ENCODE peak calls at places on chromosomes 5 and 9, in eight cellular contexts. Q, T, W, D, O, G, N and S are unnamed samples.

GRCh38 chr9:137878146-137878941 is 762 bp downstream of the CACNA1B start:
- DNase-seq in Q (no peak), T (no peak), W (peak), D (peak), O (no peak), G (no peak), N (no peak), S (peak)

GRCh38 chr5:35476789-35477188 is 140.9 kb upstream of the SPEF2 start:
- DNase-seq in Q (no peak), T (no peak), W (no peak), D (no peak), O (no peak), G (no peak), N (no peak), S (no peak)

GRCh38 chr5:132474131-132474723 is 16.3 kb downstream of the IRF1 start:
- DNase-seq in Q (no peak), T (no peak), W (no peak), D (no peak), O (no peak), G (no peak), N (no peak), S (no peak)

GRCh38 chr5:149416977-149417713 is 38.1 kb upstream of the IL17B start:
- DNase-seq in Q (no peak), T (no peak), W (no peak), D (no peak), O (no peak), G (no peak), N (no peak), S (no peak)

GRCh38 chr5:66554211-66554610 is 42.0 kb upstream of the MAST4 start:
- DNase-seq in Q (peak), T (no peak), W (no peak), D (no peak), O (peak), G (no peak), N (no peak), S (no peak)

GRCh38 chr9:108184941-108185340 is 670.8 kb downstream of the ACTL7B start:
- DNase-seq in Q (peak), T (no peak), W (no peak), D (no peak), O (peak), G (no peak), N (no peak), S (peak)

GRCh38 chr9:91954841-91955471 is 4.9 kb upstream of the ROR2 start:
- DNase-seq in Q (peak), T (no peak), W (peak), D (peak), O (peak), G (no peak), N (peak), S (peak)

GRCh38 chr9:6969805-6970204 is 212.0 kb downstream of the KDM4C start:
- DNase-seq in Q (no peak), T (no peak), W (no peak), D (no peak), O (no peak), G (no peak), N (no peak), S (no peak)

GRCh38 chr5:150144211-150144801 is 11.3 kb downstream of the PDGFRB start:
- DNase-seq in Q (peak), T (peak), W (no peak), D (no peak), O (no peak), G (no peak), N (no peak), S (no peak)

GRCh38 chr5:7824995-7825394 is 25.9 kb downstream of the CFAP90 start:
- DNase-seq in Q (no peak), T (no peak), W (no peak), D (no peak), O (no peak), G (no peak), N (no peak), S (no peak)

GRCh38 chr5:1174122-1174936 is 27.1 kb upstream of the SLC6A19 start:
- DNase-seq in Q (peak), T (no peak), W (peak), D (peak), O (peak), G (peak), N (peak), S (peak)

GRCh38 chr9:113463418-113464285 is at the start of gene RGS3:
- DNase-seq in Q (no peak), T (no peak), W (peak), D (peak), O (no peak), G (no peak), N (peak), S (peak)